ENCODE peak calls at places on chromosomes 4 and X, in eight cellular contexts. F is tibial artery, T is fibroblast of pulmonary artery, G is foreskin fibroblast, R is heart right ventricle, P is mucosa of descending colon, B is choroid plexus epithelial cell, I is A549. D is an unnamed sample.

GRCh38 chr4:125776146-125776545 is 461.4 kb downstream of the FAT4 start:
- DNase-seq in P (no peak), T (no peak), R (no peak), B (no peak), F (no peak), I (no peak), G (no peak), D (no peak)

GRCh38 chr4:54233697-54234496 is 4.8 kb downstream of the PDGFRA start:
- DNase-seq in G (peak; percentile 93), P (peak; percentile 77), I (peak; percentile 72), F (peak; percentile 88), R (peak; percentile 73), B (peak; percentile 91), T (peak; percentile 91), D (no peak)

GRCh38 chrX:104913348-104913747 is 307.1 kb downstream of the TEX13A start:
- DNase-seq in P (no peak), I (peak; percentile 7), G (peak; percentile 2), R (no peak), T (peak; percentile 16), B (peak; percentile 23), F (no peak), D (no peak)

GRCh38 chr4:3708103-3708510 is 58.1 kb upstream of the ADRA2C start:
- DNase-seq in B (no peak), P (no peak), F (peak; percentile 96), G (peak; percentile 22), T (no peak), R (peak; percentile 28), I (no peak), D (no peak)

GRCh38 chr4:4762909-4763814 is 96.3 kb upstream of the MSX1 start:
- DNase-seq in I (peak; percentile 10), G (peak; percentile 77), B (peak; percentile 93), R (no peak), P (no peak), F (no peak), T (peak; percentile 59), D (no peak)

GRCh38 chrX:2550288-2551020 is 49.7 kb upstream of the DHRSX start:
- DNase-seq in B (no peak), R (no peak), T (no peak), F (no peak), P (no peak), G (peak; percentile 17), I (no peak), D (no peak)

GRCh38 chrX:132591719-132592275 is 103.0 kb upstream of the MBNL3 start:
- DNase-seq in F (no peak), G (no peak), I (no peak), P (no peak), B (no peak), T (no peak), R (no peak), D (no peak)

GRCh38 chr4:6056976-6057766 is 38.9 kb upstream of the C4orf50 start:
- DNase-seq in T (no peak), R (no peak), I (no peak), F (no peak), B (no peak), G (no peak), P (no peak), D (no peak)

GRCh38 chr4:28177641-28178040 is 1317.0 kb downstream of the STIM2 start:
- DNase-seq in B (no peak), R (no peak), T (no peak), F (no peak), P (no peak), G (no peak), I (peak; percentile 16), D (no peak)

GRCh38 chr4:121484633-121485032 is 103.8 kb upstream of the QRFPR start:
- DNase-seq in G (peak; percentile 81), F (no peak), R (no peak), B (peak; percentile 86), I (peak; percentile 38), T (peak; percentile 78), P (peak; percentile 46), D (no peak)

GRCh38 chr4:74394476-74395136 is 29.7 kb downstream of the EREG start:
- DNase-seq in I (no peak), R (no peak), F (no peak), G (peak; percentile 45), P (peak; percentile 68), T (peak; percentile 61), B (peak; percentile 68), D (no peak)

GRCh38 chrX:31213941-31214340 is 142.1 kb upstream of the FTHL17 start:
- DNase-seq in R (peak; percentile 11), B (peak; percentile 36), P (peak; percentile 19), T (peak; percentile 34), G (peak; percentile 50), I (no peak), F (no peak), D (no peak)

GRCh38 chrX:154458116-154458953 is at the start of gene PLXNA3:
- DNase-seq in G (peak; percentile 70), P (peak; percentile 57), I (no peak), T (no peak), F (no peak), B (peak; percentile 37), R (peak; percentile 14), D (no peak)

GRCh38 chr4:157818946-157819692 is 353.7 kb downstream of the GASK1B start:
- DNase-seq in F (no peak), P (no peak), I (no peak), B (no peak), T (no peak), G (no peak), R (no peak), D (no peak)

GRCh38 chr4:139223682-139224317 is 46.8 kb upstream of the ELF2 start:
- DNase-seq in T (peak; percentile 83), R (peak; percentile 27), F (peak; percentile 69), B (peak; percentile 67), P (peak; percentile 8), G (peak; percentile 86), I (no peak), D (no peak)

DNA sequence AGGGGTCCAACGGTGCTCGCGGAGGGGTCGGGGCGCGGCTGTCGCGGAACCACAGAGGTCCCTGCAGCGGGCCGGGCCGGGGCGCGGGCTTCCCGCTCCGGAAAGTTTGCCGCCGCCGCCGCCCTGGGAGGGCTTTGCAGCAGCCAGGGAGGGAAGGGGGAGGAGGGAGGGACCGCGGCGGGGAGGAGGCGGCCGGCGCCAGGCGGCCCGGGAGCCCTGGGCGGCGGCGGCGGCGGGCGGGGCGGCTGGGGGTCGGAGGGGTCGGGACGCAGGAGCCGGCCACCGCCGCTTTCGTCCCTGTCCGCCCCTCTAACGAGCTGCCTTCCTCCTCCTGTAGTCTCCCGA is 375 bp downstream of the FGFR3 start:
- DNase-seq in G (peak; percentile 54), P (peak; percentile 73), T (peak; percentile 16), F (no peak), R (peak; percentile 44), B (peak; percentile 17), I (peak; percentile 25), D (no peak)
- H3K4me3 ChIP-seq in G (no peak overlapping the region), P (peak overlapping the region; percentile 50), T (peak overlapping the region; percentile 31), F (peak overlapping the region; percentile 44), R (peak overlapping the region; percentile 60), B (peak overlapping the region; percentile 39), I (peak overlapping the region; percentile 62), D (peak overlapping the region; percentile 42)

GRCh38 chrX:21975827-21976226 is 35.3 kb downstream of the SMS start:
- DNase-seq in P (no peak), G (peak; percentile 81), R (no peak), T (peak; percentile 80), F (no peak), I (peak; percentile 43), B (peak; percentile 81), D (no peak)
- TF ChIP-seq CTCF in P (no peak), G (peak; percentile 32), R (no peak), T (peak; percentile 46), F (peak; percentile 44), I (peak; percentile 39), B (peak; percentile 50), D (peak; percentile 46)

GRCh38 chr4:15677507-15677988 is 4.1 kb upstream of the FAM200B start:
- DNase-seq in I (peak; percentile 89), R (no peak), P (peak; percentile 45), G (peak; percentile 47), B (peak; percentile 60), T (peak; percentile 60), F (no peak), D (peak; percentile 99)
- H3K4me3 ChIP-seq in I (peak overlapping the region; percentile 69), R (no peak overlapping the region), P (no peak overlapping the region), G (no peak overlapping the region), B (no peak overlapping the region), T (no peak overlapping the region), F (no peak overlapping the region), D (peak overlapping the region; percentile 4)

GRCh38 chr4:7067523-7068278 is at the start of gene GRPEL1:
- DNase-seq in I (peak; percentile 98), G (peak; percentile 100), B (peak; percentile 100), P (peak; percentile 100), F (peak; percentile 100), T (peak; percentile 99), R (peak; percentile 100), D (peak; percentile 89)
- TF ChIP-seq CTCF in I (no peak), G (no peak), B (no peak), P (no peak), F (no peak), T (no peak), R (no peak), D (no peak)

DNA sequence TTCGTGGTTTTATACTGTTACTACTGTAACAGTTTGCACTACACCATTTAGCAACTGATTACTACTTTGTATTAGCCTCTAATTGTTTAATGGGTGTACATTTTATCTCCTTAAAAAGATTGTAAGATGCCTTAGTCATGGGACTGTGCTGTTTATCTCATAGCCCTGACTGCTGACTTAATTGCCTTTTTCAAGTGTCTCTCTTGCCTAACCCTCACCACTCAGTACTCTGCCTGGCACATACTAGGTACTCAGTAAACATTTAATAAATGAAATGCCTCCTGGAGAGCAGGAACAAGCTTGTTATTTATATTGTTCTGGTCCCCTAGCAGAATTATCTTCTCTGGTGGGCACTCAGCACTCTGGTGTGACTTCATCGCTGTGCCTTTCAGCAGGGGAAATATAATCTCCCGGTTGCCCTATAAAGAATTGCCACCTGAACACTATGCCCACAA is 1.7 kb upstream of the STIM2 start:
- DNase-seq in I (no peak), F (no peak), G (peak; percentile 6), T (no peak), B (no peak), P (no peak), R (no peak), D (no peak)
- H3K4me3 ChIP-seq in I (peak overlapping the region; percentile 90), F (no peak overlapping the region), G (peak overlapping the region; percentile 6), T (peak overlapping the region; percentile 87), B (peak overlapping the region; percentile 3), P (no peak overlapping the region), R (peak overlapping the region; percentile 92), D (peak overlapping the region; percentile 88)

GRCh38 chrX:13341491-13342101 is 21.7 kb upstream of the ATXN3L start:
- DNase-seq in R (no peak), G (peak; percentile 15), P (no peak), I (no peak), T (peak; percentile 21), F (no peak), B (peak; percentile 19), D (no peak)
- TF ChIP-seq CTCF in R (no peak), G (no peak), P (no peak), I (no peak), T (no peak), F (no peak), B (no peak), D (no peak)